ENCODE peak calls at places on chromosomes 6 and 20, in eight cellular contexts. X, C, U, Q, L, G, T and F are unnamed samples.

GRCh38 chr20:34538671-34539123 is 19.8 kb upstream of the MAP1LC3A start:
- DNase-seq in U (peak; percentile 72), L (no peak), C (peak; percentile 64), X (peak; percentile 69), T (peak; percentile 72), Q (peak; percentile 64), G (no peak), F (peak; percentile 74)

GRCh38 chr6:82275686-82276085 is 28.1 kb upstream of the IBTK start:
- DNase-seq in Q (no peak), T (no peak), X (no peak), L (no peak), C (no peak), G (no peak), U (no peak), F (no peak)

GRCh38 chr6:127786109-127786508 is 114.7 kb downstream of the THEMIS start:
- DNase-seq in Q (no peak), U (no peak), X (no peak), T (no peak), C (no peak), G (no peak), L (no peak), F (no peak)

GRCh38 chr6:22231616-22232015 is 65.2 kb downstream of the PRL start:
- DNase-seq in X (no peak), G (no peak), C (no peak), Q (no peak), U (no peak), T (no peak), L (peak; percentile 63), F (no peak)

GRCh38 chr6:45896783-45897441 is 118.7 kb downstream of the CLIC5 start:
- DNase-seq in G (no peak), Q (no peak), X (peak; percentile 47), T (peak; percentile 48), U (no peak), L (no peak), C (no peak), F (no peak)

GRCh38 chr6:15063253-15063853 is 182.5 kb upstream of the JARID2 start:
- DNase-seq in U (no peak), Q (no peak), L (no peak), T (peak; percentile 19), G (peak; percentile 68), C (no peak), X (peak; percentile 80), F (no peak)

GRCh38 chr6:14194483-14194882 is 76.9 kb downstream of the CD83 start:
- DNase-seq in C (no peak), T (no peak), U (no peak), L (no peak), Q (no peak), G (no peak), X (no peak), F (no peak)

GRCh38 chr6:44512868-44513641 is 125.5 kb downstream of the CDC5L start:
- DNase-seq in T (no peak), U (no peak), C (no peak), L (no peak), G (no peak), Q (no peak), X (no peak), F (peak; percentile 14)

GRCh38 chr20:57061058-57061900 is 205.2 kb downstream of the BMP7 start:
- DNase-seq in X (no peak), Q (no peak), T (peak; percentile 12), L (no peak), C (peak; percentile 47), G (no peak), U (no peak), F (peak; percentile 39)

GRCh38 chr6:139927236-139927635 is 552.8 kb upstream of the CITED2 start:
- DNase-seq in X (no peak), T (peak; percentile 87), Q (peak; percentile 11), G (no peak), L (no peak), C (peak; percentile 4), U (no peak), F (no peak)
- TF ChIP-seq CTCF in X (peak; percentile 42), T (peak; percentile 20), Q (no peak), G (peak; percentile 9), L (no peak), C (no peak), U (no peak), F (no peak)

GRCh38 chr6:161444464-161444863 is 170.6 kb upstream of the AGPAT4 start:
- DNase-seq in X (no peak), T (no peak), C (no peak), L (no peak), U (no peak), Q (no peak), G (no peak), F (no peak)
- TF ChIP-seq CTCF in X (no peak), T (no peak), C (no peak), L (peak; percentile 22), U (peak; percentile 28), Q (no peak), G (no peak), F (no peak)

DNA sequence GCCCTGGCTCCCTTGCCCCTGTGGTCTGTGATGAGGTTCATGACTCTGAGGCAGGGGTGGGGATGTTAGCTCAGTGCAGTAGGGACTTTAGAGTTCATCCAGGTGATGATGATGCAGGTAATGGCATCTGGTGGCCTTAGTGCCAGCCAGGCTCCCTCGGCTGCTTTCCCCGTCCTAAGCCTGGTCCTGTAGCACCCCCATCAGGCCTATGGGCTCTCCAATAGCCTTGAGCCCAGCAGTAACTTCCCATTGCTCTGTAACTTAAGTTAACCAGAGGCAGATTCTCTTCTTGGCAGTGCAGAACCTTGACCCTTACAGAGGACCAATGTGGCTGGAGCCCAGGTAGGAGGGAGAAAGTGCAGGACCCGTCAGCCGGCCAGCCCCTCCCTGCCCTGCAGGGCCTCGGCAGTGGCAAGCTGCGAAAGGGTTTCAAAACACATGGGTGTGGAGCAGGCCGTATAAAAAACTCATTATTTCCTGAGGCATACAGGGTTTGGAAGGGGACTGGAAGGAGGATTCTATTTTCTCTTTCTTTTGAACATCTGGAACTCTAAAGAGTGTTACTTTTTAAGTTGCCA is 406.9 kb downstream of the CDH26 start:
- DNase-seq in X (no peak), T (no peak), U (no peak), C (no peak), Q (no peak), G (no peak), L (no peak), F (peak; percentile 11)
- TF ChIP-seq CTCF in X (no peak), T (no peak), U (no peak), C (no peak), Q (no peak), G (no peak), L (no peak), F (no peak)

GRCh38 chr20:53334861-53335260 is 258.8 kb downstream of the ZNF217 start:
- DNase-seq in T (no peak), C (no peak), L (no peak), Q (no peak), X (no peak), G (no peak), U (no peak), F (no peak)

GRCh38 chr20:53336892-53337291 is 256.7 kb downstream of the ZNF217 start:
- DNase-seq in Q (no peak), X (no peak), U (no peak), T (no peak), L (no peak), C (no peak), G (no peak), F (no peak)

GRCh38 chr20:53338716-53339115 is 254.9 kb downstream of the ZNF217 start:
- DNase-seq in G (no peak), Q (no peak), C (no peak), U (no peak), L (no peak), T (no peak), X (no peak), F (no peak)

GRCh38 chr20:53335509-53335908 is 258.1 kb downstream of the ZNF217 start:
- DNase-seq in Q (no peak), L (no peak), T (no peak), U (no peak), G (no peak), X (no peak), C (no peak), F (no peak)

GRCh38 chr20:53337419-53338101 is 256.1 kb downstream of the ZNF217 start:
- DNase-seq in G (no peak), C (no peak), Q (no peak), X (no peak), T (no peak), L (peak; percentile 56), U (no peak), F (no peak)
- TF ChIP-seq CTCF in G (no peak), C (no peak), Q (no peak), X (no peak), T (no peak), L (no peak), U (no peak), F (no peak)

GRCh38 chr20:23637282-23638221 is at the start of gene CST3:
- DNase-seq in X (peak; percentile 94), L (no peak), T (peak; percentile 92), G (peak; percentile 95), C (peak; percentile 91), U (peak; percentile 97), Q (peak; percentile 91), F (peak; percentile 68)
- TF ChIP-seq CTCF in X (no peak), L (no peak), T (no peak), G (no peak), C (no peak), U (no peak), Q (no peak), F (no peak)

GRCh38 chr20:45080867-45081616 is 19.9 kb downstream of the KCNS1 start:
- DNase-seq in G (no peak), U (no peak), L (no peak), Q (no peak), C (peak; percentile 16), X (no peak), T (no peak), F (peak; percentile 58)
- TF ChIP-seq CTCF in G (no peak), U (no peak), L (peak; percentile 33), Q (peak; percentile 11), C (peak; percentile 21), X (peak; percentile 13), T (peak; percentile 45), F (peak; percentile 69)